ENCODE peak calls at places on chromosomes 12 and 14, in eight cellular contexts. U is NCI-H1436; E is activated naive CD8-positive, alpha-beta T cell treated with anti-CD3 and anti-CD28 coated beads, Interleukin-2, amount 10 ng/mL, durations not matched to agents 7 days and 5 days; O is NCI-H748 treated with DMSO at 0.1 percent for 48 hours; Z is pons; T is GM03348; D is HTR-8/SVneo; L is right atrium auricular region. H is an unnamed sample.
A peak's percentile ranks its signal among the peaks of the same experiment; 100 is the strongest.

GRCh38 chr12:103667129-103667528 is 80.1 kb downstream of the STAB2 start:
- DNase-seq in U (peak; percentile 33), L (no peak), E (no peak), O (no peak), Z (no peak), D (no peak), T (no peak), H (no peak)

GRCh38 chr12:3615862-3616261 is 124.9 kb downstream of the PRMT8 start:
- DNase-seq in L (no peak), O (no peak), D (no peak), U (no peak), E (no peak), Z (no peak), T (no peak), H (no peak)

GRCh38 chr14:73342670-73343069 is 105.4 kb downstream of the PAPLN start:
- DNase-seq in D (no peak), L (no peak), U (no peak), T (no peak), Z (no peak), O (no peak), E (no peak), H (no peak)

GRCh38 chr14:22460461-22461195 is 128.4 kb downstream of the DAD1 start:
- DNase-seq in D (no peak), O (no peak), L (no peak), T (no peak), E (no peak), Z (no peak), U (no peak), H (no peak)

GRCh38 chr14:33617154-33617553 is 333.7 kb downstream of the EGLN3 start:
- DNase-seq in D (peak; percentile 13), U (no peak), E (no peak), O (no peak), T (peak; percentile 9), L (no peak), Z (no peak), H (no peak)

GRCh38 chr12:38664661-38665269 is 240.6 kb downstream of the CPNE8 start:
- DNase-seq in L (no peak), T (no peak), E (no peak), O (no peak), Z (no peak), D (no peak), U (no peak), H (peak; percentile 9)

GRCh38 chr14:34781242-34781641 is 66.8 kb upstream of the CFL2 start:
- DNase-seq in Z (no peak), L (no peak), T (peak; percentile 66), O (no peak), D (peak; percentile 14), E (no peak), U (no peak), H (no peak)

GRCh38 chr12:54935235-54935951 is 49.2 kb downstream of the TESPA1 start:
- DNase-seq in O (no peak), E (no peak), L (no peak), T (peak; percentile 78), U (no peak), D (peak; percentile 19), Z (no peak), H (no peak)

GRCh38 chr12:94114166-94114565 is 34.2 kb upstream of the PLXNC1 start:
- DNase-seq in L (no peak), E (no peak), D (no peak), U (no peak), T (no peak), Z (no peak), O (no peak), H (no peak)

GRCh38 chr12:109477185-109477962 is at the start of the genes KCTD10 and UBE3B:
- DNase-seq in O (peak; percentile 69), E (peak; percentile 91), T (peak; percentile 96), U (peak; percentile 83), Z (peak; percentile 84), L (peak; percentile 89), D (peak; percentile 93), H (peak; percentile 86)

GRCh38 chr12:105357162-105357691 is 26.7 kb downstream of the C12orf75 start:
- DNase-seq in D (peak; percentile 26), L (no peak), Z (no peak), T (no peak), O (no peak), U (no peak), E (no peak), H (no peak)

GRCh38 chr12:113259499-113259953 is 38.3 kb downstream of the TPCN1 start:
- DNase-seq in T (peak; percentile 65), L (peak; percentile 81), U (no peak), D (no peak), O (peak; percentile 92), E (no peak), Z (peak; percentile 96), H (peak; percentile 57)

GRCh38 chr12:32166510-32166909 is 59.9 kb downstream of the BICD1 start:
- DNase-seq in U (no peak), Z (no peak), O (no peak), D (no peak), L (no peak), T (no peak), E (no peak), H (no peak)

GRCh38 chr14:54322668-54323380 is 74.0 kb upstream of the CDKN3 start:
- DNase-seq in O (peak; percentile 57), U (peak; percentile 11), Z (no peak), L (no peak), D (no peak), T (peak; percentile 15), E (no peak), H (no peak)

GRCh38 chr12:20044836-20045235 is 323.5 kb upstream of the PDE3A start:
- DNase-seq in E (no peak), T (peak; percentile 62), O (no peak), U (no peak), L (no peak), Z (no peak), D (no peak), H (no peak)

GRCh38 chr12:112761366-112761986 is 30.1 kb upstream of the RPH3A start:
- DNase-seq in E (no peak), L (no peak), Z (no peak), D (no peak), U (no peak), T (no peak), O (no peak), H (no peak)

GRCh38 chr14:92380131-92380530 is 57.2 kb downstream of the SLC24A4 start:
- DNase-seq in E (no peak), O (no peak), Z (no peak), T (no peak), L (no peak), U (no peak), D (no peak), H (no peak)

GRCh38 chr12:106228320-106228710 is 19.5 kb downstream of the CKAP4 start:
- DNase-seq in U (no peak), O (no peak), D (no peak), E (no peak), T (no peak), L (peak; percentile 44), Z (no peak), H (no peak)

GRCh38 chr14:99003646-99004045 is 268.4 kb downstream of the BCL11B start:
- DNase-seq in U (no peak), E (no peak), Z (no peak), D (no peak), L (no peak), T (no peak), O (no peak), H (no peak)

GRCh38 chr14:93285048-93285447 is 47.8 kb downstream of the BTBD7 start:
- DNase-seq in T (no peak), O (no peak), E (no peak), D (no peak), Z (peak; percentile 25), L (no peak), U (no peak), H (peak; percentile 57)

GRCh38 chr14:89681086-89682018 is 264.3 kb upstream of the FOXN3 start:
- DNase-seq in D (no peak), U (no peak), T (no peak), E (peak; percentile 33), Z (peak; percentile 82), L (no peak), O (no peak), H (no peak)

GRCh38 chr12:27105746-27106536 is 23.6 kb upstream of the C12orf71 start:
- DNase-seq in L (no peak), O (no peak), U (no peak), E (no peak), D (no peak), T (no peak), Z (no peak), H (no peak)

GRCh38 chr14:100283984-100284881 is 22.0 kb downstream of the SLC25A29 start:
- DNase-seq in Z (no peak), D (no peak), O (no peak), T (no peak), L (no peak), U (no peak), E (no peak), H (no peak)

GRCh38 chr12:132309162-132310086 is 20.0 kb downstream of the GALNT9 start:
- DNase-seq in Z (no peak), T (no peak), L (no peak), U (no peak), D (no peak), E (no peak), O (no peak), H (no peak)

GRCh38 chr14:89720741-89721315 is 233.7 kb downstream of the EFCAB11 start:
- DNase-seq in E (peak; percentile 73), O (no peak), T (peak; percentile 13), L (peak; percentile 64), Z (peak; percentile 87), D (no peak), U (no peak), H (no peak)

GRCh38 chr12:44647891-44648690 is 228.0 kb downstream of the NELL2 start:
- DNase-seq in L (no peak), O (no peak), E (no peak), T (no peak), U (no peak), Z (no peak), D (no peak), H (no peak)

GRCh38 chr12:166425-167091 is 47.4 kb downstream of the SLC6A12 start:
- DNase-seq in L (no peak), Z (no peak), E (no peak), O (no peak), U (no peak), D (no peak), T (no peak), H (no peak)

GRCh38 chr14:34931206-34931605 is 51.6 kb upstream of the SRP54 start:
- DNase-seq in L (no peak), O (no peak), Z (no peak), U (no peak), T (no peak), D (no peak), E (no peak), H (no peak)

GRCh38 chr12:24839268-24839791 is 109.6 kb downstream of the BCAT1 start:
- DNase-seq in Z (no peak), L (no peak), U (no peak), O (no peak), E (no peak), D (no peak), T (no peak), H (no peak)

GRCh38 chr14:52413729-52414453 is 99.8 kb downstream of the PTGER2 start:
- DNase-seq in U (no peak), E (no peak), O (no peak), Z (no peak), D (no peak), L (no peak), T (peak; percentile 61), H (no peak)

GRCh38 chr14:51715742-51716141 is 64.0 kb downstream of the FRMD6 start:
- DNase-seq in Z (no peak), U (no peak), O (no peak), E (no peak), D (no peak), L (no peak), T (no peak), H (no peak)

GRCh38 chr12:3135522-3136461 is 58.6 kb downstream of the TSPAN9 start:
- DNase-seq in E (no peak), O (peak; percentile 35), T (peak; percentile 90), Z (peak; percentile 79), U (peak; percentile 50), D (peak; percentile 95), L (no peak), H (peak; percentile 95)

GRCh38 chr12:20367731-20368652 is at the start of gene PDE3A:
- DNase-seq in O (no peak), D (peak; percentile 34), Z (peak; percentile 38), E (no peak), L (peak; percentile 81), U (no peak), T (peak; percentile 83), H (peak; percentile 75)